ENCODE peak calls at places on chromosomes 6 and 20, in eight cellular contexts. D, S, T, M, V, Q, G and P are unnamed samples.
A peak's percentile ranks its signal among the peaks of the same experiment; 100 is the strongest.

GRCh38 chr20:52269327-52269726 is 77.7 kb upstream of the ZFP64 start:
- DNase-seq in D (peak; percentile 48), S (no peak), T (no peak), M (no peak), V (no peak), Q (no peak), G (peak; percentile 35), P (no peak)

GRCh38 chr6:134511984-134512383 is 194.1 kb upstream of the SGK1 start:
- DNase-seq in D (no peak), S (no peak), T (no peak), M (no peak), V (no peak), Q (no peak), G (no peak), P (no peak)

GRCh38 chr6:74607468-74607867 is 598.4 kb downstream of the COL12A1 start:
- DNase-seq in D (no peak), S (no peak), T (no peak), M (no peak), V (no peak), Q (no peak), G (no peak), P (no peak)

GRCh38 chr6:110233769-110234374 is 53.6 kb downstream of the CDC40 start:
- DNase-seq in D (peak; percentile 28), S (no peak), T (no peak), M (no peak), V (no peak), Q (no peak), G (peak; percentile 18), P (no peak)

GRCh38 chr20:3077618-3078134 is 6.3 kb downstream of the OXT start:
- DNase-seq in D (no peak), S (no peak), T (no peak), M (no peak), V (no peak), Q (no peak), G (no peak), P (peak; percentile 3)

GRCh38 chr6:97665410-97665809 is 382.4 kb upstream of the MMS22L start:
- DNase-seq in D (no peak), S (no peak), T (no peak), M (no peak), V (no peak), Q (no peak), G (no peak), P (no peak)

GRCh38 chr6:1652842-1653241 is 43.1 kb downstream of the FOXC1 start:
- DNase-seq in D (no peak), S (no peak), T (no peak), M (no peak), V (no peak), Q (no peak), G (no peak), P (no peak)

GRCh38 chr6:152587473-152587872 is 49.7 kb downstream of the SYNE1 start:
- DNase-seq in D (no peak), S (no peak), T (no peak), M (no peak), V (no peak), Q (no peak), G (no peak), P (no peak)

GRCh38 chr6:92050216-92050615 is 1369.1 kb downstream of the EPHA7 start:
- DNase-seq in D (no peak), S (no peak), T (no peak), M (no peak), V (no peak), Q (no peak), G (no peak), P (no peak)

GRCh38 chr20:18466574-18466893 is 296 bp downstream of the DZANK1 start:
- DNase-seq in D (no peak), S (no peak), T (no peak), M (no peak), V (no peak), Q (no peak), G (no peak), P (no peak)

GRCh38 chr6:99614430-99615161 is 8.0 kb downstream of the PRDM13 start:
- DNase-seq in D (no peak), S (no peak), T (no peak), M (no peak), V (no peak), Q (no peak), G (no peak), P (peak; percentile 89)

GRCh38 chr20:1876217-1876921 is 18.8 kb upstream of the SIRPA start:
- DNase-seq in D (no peak), S (peak; percentile 10), T (no peak), M (no peak), V (no peak), Q (no peak), G (no peak), P (no peak)

GRCh38 chr20:3687655-3688054 is 5.8 kb upstream of the ADAM33 start:
- DNase-seq in D (peak; percentile 76), S (no peak), T (no peak), M (no peak), V (no peak), Q (no peak), G (peak; percentile 83), P (no peak)

GRCh38 chr20:45964024-45964423 is 8.0 kb downstream of the ZNF335 start:
- DNase-seq in D (no peak), S (no peak), T (no peak), M (no peak), V (peak; percentile 57), Q (no peak), G (no peak), P (peak; percentile 70)

GRCh38 chr6:28587011-28587745 is 61.5 kb downstream of the GPX5 start:
- DNase-seq in D (peak; percentile 64), S (peak; percentile 73), T (no peak), M (peak; percentile 83), V (no peak), Q (peak; percentile 57), G (peak; percentile 34), P (no peak)

GRCh38 chr6:36139431-36139830 is 9.1 kb downstream of the MAPK13 start:
- DNase-seq in D (peak; percentile 48), S (peak; percentile 91), T (no peak), M (no peak), V (no peak), Q (no peak), G (no peak), P (no peak)

GRCh38 chr6:6825153-6825847 is 236.8 kb downstream of the LY86 start:
- DNase-seq in D (no peak), S (no peak), T (no peak), M (no peak), V (no peak), Q (no peak), G (no peak), P (no peak)

GRCh38 chr6:73340048-73340447 is 14.0 kb downstream of the DPPA5 start:
- DNase-seq in D (no peak), S (no peak), T (no peak), M (no peak), V (no peak), Q (no peak), G (no peak), P (no peak)

GRCh38 chr6:5968817-5969726 is 37.7 kb downstream of the NRN1 start:
- DNase-seq in D (no peak), S (no peak), T (peak; percentile 53), M (peak; percentile 5), V (no peak), Q (peak; percentile 80), G (peak; percentile 36), P (no peak)

DNA sequence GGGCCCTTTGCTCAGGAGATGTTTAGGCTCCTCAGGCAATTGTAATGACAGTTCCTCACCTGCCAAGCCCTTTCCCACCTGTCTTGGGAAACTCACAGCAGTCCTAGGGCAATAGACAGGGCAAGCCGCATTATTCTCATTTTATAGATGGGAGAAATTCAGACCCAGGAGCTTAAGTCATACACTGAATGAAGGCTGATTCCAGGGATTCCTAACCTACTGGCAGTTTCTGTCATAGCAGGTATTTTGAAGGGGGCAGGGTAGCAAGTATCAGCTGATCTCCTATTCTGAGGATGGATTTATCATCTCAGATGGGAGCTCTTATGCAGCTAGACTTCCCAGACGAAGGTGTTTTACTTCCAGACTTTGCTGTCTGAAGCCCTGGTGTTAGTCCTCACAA is 61.4 kb upstream of the MYL9 start:
- DNase-seq in D (no peak), S (no peak), T (no peak), M (no peak), V (no peak), Q (no peak), G (no peak), P (no peak)
- TF ChIP-seq CTCF in D (no peak), S (no peak), T (no peak), M (no peak), V (no peak), Q (no peak), G (no peak), P (peak; percentile 30)

GRCh38 chr6:106907754-106908153 is 66.8 kb downstream of the CD24 start:
- DNase-seq in D (no peak), S (no peak), T (no peak), M (no peak), V (no peak), Q (no peak), G (no peak), P (no peak)
- TF ChIP-seq CTCF in D (no peak), S (no peak), T (no peak), M (no peak), V (no peak), Q (no peak), G (no peak), P (no peak)

DNA sequence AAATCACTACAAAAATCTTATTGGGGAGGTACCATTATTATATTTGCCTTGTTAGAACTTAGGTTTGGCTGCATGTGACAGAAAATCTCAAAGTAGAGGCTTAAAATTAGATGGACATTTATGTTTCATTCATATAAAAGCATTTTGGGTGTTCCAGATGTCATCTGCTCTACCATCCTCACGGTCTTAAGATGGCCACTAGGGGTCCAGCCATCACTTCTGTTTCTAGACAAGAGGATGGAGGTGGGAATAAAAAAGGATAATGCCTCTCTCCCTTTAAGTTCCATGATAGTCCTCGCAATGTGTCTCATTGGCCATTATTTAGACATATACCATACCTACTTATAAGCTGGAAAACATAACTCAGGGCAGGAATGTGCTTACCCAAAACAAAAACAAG is 929.5 kb downstream of the KIF16B start:
- DNase-seq in D (no peak), S (peak; percentile 19), T (no peak), M (no peak), V (no peak), Q (no peak), G (peak; percentile 36), P (no peak)
- TF ChIP-seq CTCF in D (no peak), S (peak; percentile 70), T (peak; percentile 8), M (no peak), V (no peak), Q (no peak), G (peak; percentile 47), P (peak; percentile 49)

GRCh38 chr20:24389686-24390085 is 79.7 kb upstream of the SYNDIG1 start:
- DNase-seq in D (no peak), S (no peak), T (no peak), M (peak; percentile 11), V (no peak), Q (peak; percentile 47), G (no peak), P (no peak)

GRCh38 chr20:24388828-24389325 is 80.6 kb upstream of the SYNDIG1 start:
- DNase-seq in D (no peak), S (no peak), T (no peak), M (no peak), V (no peak), Q (no peak), G (no peak), P (no peak)

GRCh38 chr20:24395151-24395550 is 74.3 kb upstream of the SYNDIG1 start:
- DNase-seq in D (no peak), S (no peak), T (no peak), M (no peak), V (no peak), Q (no peak), G (no peak), P (no peak)

GRCh38 chr20:24392612-24393011 is 76.8 kb upstream of the SYNDIG1 start:
- DNase-seq in D (no peak), S (no peak), T (no peak), M (no peak), V (no peak), Q (no peak), G (no peak), P (no peak)

GRCh38 chr20:24393903-24394302 is 75.5 kb upstream of the SYNDIG1 start:
- DNase-seq in D (no peak), S (no peak), T (no peak), M (no peak), V (no peak), Q (no peak), G (no peak), P (no peak)
- TF ChIP-seq CTCF in D (no peak), S (no peak), T (no peak), M (no peak), V (no peak), Q (no peak), G (no peak), P (no peak)